ENCODE peak calls at places on chromosomes 13 and 19, in seven cellular contexts. X is neural progenitor cell; J is head of caudate nucleus; Q is GDM1; R is naive thymus-derived CD8-positive, alpha-beta T cell; P is T-helper 2 cell; B is kidney glomerular epithelial cell. Z is an unnamed sample.

GRCh38 chr13:41267106-41267505 is 3.7 kb upstream of the MTRF1 start:
- DNase-seq in X (no peak), J (no peak), Q (no peak), R (no peak), P (no peak), B (no peak), Z (no peak)

GRCh38 chr13:31007392-31007791 is 74.9 kb downstream of the TEX26 start:
- DNase-seq in X (no peak), J (peak; percentile 41), Q (no peak), R (no peak), P (no peak), B (no peak), Z (no peak)

GRCh38 chr19:7516878-7517277 is 975 bp downstream of the ZNF358 start:
- DNase-seq in X (no peak), J (no peak), Q (no peak), R (no peak), P (no peak), B (no peak), Z (no peak)

GRCh38 chr13:109584844-109585361 is 201.5 kb downstream of the IRS2 start:
- DNase-seq in X (peak; percentile 11), J (no peak), Q (no peak), R (no peak), P (no peak), B (no peak), Z (no peak)

GRCh38 chr19:13983213-13983889 is 22.8 kb downstream of the RFX1 start:
- DNase-seq in X (no peak), J (no peak), Q (no peak), R (peak; percentile 41), P (peak; percentile 34), B (no peak), Z (no peak)

GRCh38 chr13:113367771-113368170 is 3.8 kb upstream of the GRTP1 start:
- DNase-seq in X (no peak), J (no peak), Q (no peak), R (no peak), P (no peak), B (no peak), Z (no peak)

GRCh38 chr13:92896842-92897241 is 329.8 kb upstream of the GPC6 start:
- DNase-seq in X (peak; percentile 57), J (no peak), Q (no peak), R (no peak), P (no peak), B (peak; percentile 19), Z (no peak)

GRCh38 chr13:114081761-114082681 is 50.4 kb downstream of the RASA3 start:
- DNase-seq in X (peak; percentile 60), J (peak; percentile 16), Q (no peak), R (no peak), P (no peak), B (no peak), Z (peak; percentile 6)

GRCh38 chr19:6100284-6100915 is 9.9 kb downstream of the RFX2 start:
- DNase-seq in X (no peak), J (no peak), Q (peak; percentile 92), R (no peak), P (no peak), B (no peak), Z (no peak)

GRCh38 chr19:5078666-5079409 is 109.9 kb downstream of the KDM4B start:
- DNase-seq in X (no peak), J (peak; percentile 69), Q (no peak), R (no peak), P (no peak), B (no peak), Z (no peak)

GRCh38 chr19:10006335-10006708 is 4.0 kb downstream of the COL5A3 start:
- DNase-seq in X (no peak), J (no peak), Q (no peak), R (no peak), P (no peak), B (no peak), Z (peak; percentile 70)

GRCh38 chr13:71056581-71056980 is 810.4 kb downstream of the DACH1 start:
- DNase-seq in X (no peak), J (no peak), Q (no peak), R (no peak), P (no peak), B (no peak), Z (no peak)

GRCh38 chr19:51131780-51132680 is 7.3 kb downstream of the SIGLEC9 start:
- DNase-seq in X (peak; percentile 43), J (no peak), Q (peak; percentile 63), R (peak; percentile 21), P (no peak), B (no peak), Z (peak; percentile 62)

GRCh38 chr19:49801966-49802661 is 11.0 kb downstream of the FUZ start:
- DNase-seq in X (peak; percentile 84), J (peak; percentile 96), Q (no peak), R (no peak), P (no peak), B (peak; percentile 84), Z (peak; percentile 97)

GRCh38 chr19:15527705-15528104 is 19.4 kb downstream of the CYP4F22 start:
- DNase-seq in X (no peak), J (no peak), Q (no peak), R (no peak), P (no peak), B (no peak), Z (no peak)

GRCh38 chr19:1540353-1540925 is 16.6 kb downstream of the PLK5 start:
- DNase-seq in X (no peak), J (no peak), Q (no peak), R (no peak), P (no peak), B (no peak), Z (no peak)

GRCh38 chr13:50766043-50766442 is 77.4 kb downstream of the DLEU7 start:
- DNase-seq in X (no peak), J (no peak), Q (no peak), R (no peak), P (no peak), B (no peak), Z (no peak)

GRCh38 chr13:102817241-102817640 is 18.3 kb downstream of the BIVM start:
- DNase-seq in X (no peak), J (no peak), Q (no peak), R (no peak), P (no peak), B (no peak), Z (no peak)

GRCh38 chr19:49681830-49682229 is 4.8 kb downstream of the PRMT1 start:
- DNase-seq in X (no peak), J (no peak), Q (no peak), R (no peak), P (no peak), B (no peak), Z (peak; percentile 43)

GRCh38 chr13:28044608-28045007 is 55.8 kb downstream of the FLT3 start:
- DNase-seq in X (no peak), J (no peak), Q (no peak), R (no peak), P (no peak), B (no peak), Z (no peak)

GRCh38 chr19:42452590-42452989 is 9.8 kb upstream of the CXCL17 start:
- DNase-seq in X (no peak), J (no peak), Q (no peak), R (no peak), P (no peak), B (no peak), Z (no peak)

GRCh38 chr13:42612021-42612765 is 38.2 kb downstream of the TNFSF11 start:
- DNase-seq in X (no peak), J (no peak), Q (no peak), R (no peak), P (no peak), B (no peak), Z (no peak)

GRCh38 chr19:1355258-1355973 is 28.3 kb upstream of the NDUFS7 start:
- DNase-seq in X (peak; percentile 77), J (peak; percentile 54), Q (no peak), R (no peak), P (no peak), B (no peak), Z (no peak)

GRCh38 chr19:17001603-17002183 is 24.9 kb downstream of the CPAMD8 start:
- DNase-seq in X (no peak), J (no peak), Q (no peak), R (peak; percentile 92), P (peak; percentile 84), B (no peak), Z (no peak)

GRCh38 chr19:47331931-47332547 is at the start of gene C5AR2:
- DNase-seq in X (no peak), J (no peak), Q (no peak), R (no peak), P (no peak), B (no peak), Z (no peak)

GRCh38 chr13:25882732-25883357 is 169.0 kb downstream of the SHISA2 start:
- DNase-seq in X (peak; percentile 39), J (no peak), Q (no peak), R (peak; percentile 44), P (no peak), B (no peak), Z (no peak)

GRCh38 chr13:97432232-97432916 is 1.6 kb upstream of the RAP2A start:
- DNase-seq in X (no peak), J (no peak), Q (no peak), R (no peak), P (no peak), B (no peak), Z (no peak)

GRCh38 chr13:91216928-91217700 is 130.4 kb upstream of the MIR17HG start:
- DNase-seq in X (peak; percentile 97), J (no peak), Q (no peak), R (no peak), P (no peak), B (no peak), Z (no peak)

GRCh38 chr19:57803594-57804325 is 11.0 kb downstream of the ZNF552 start:
- DNase-seq in X (peak; percentile 95), J (no peak), Q (peak; percentile 12), R (peak; percentile 5), P (no peak), B (peak; percentile 78), Z (no peak)

GRCh38 chr19:29512748-29513147 is 13.0 kb upstream of the VSTM2B start:
- DNase-seq in X (no peak), J (no peak), Q (no peak), R (no peak), P (no peak), B (no peak), Z (no peak)

GRCh38 chr13:41302743-41303142 is 8.3 kb upstream of the NAA16 start:
- DNase-seq in X (no peak), J (no peak), Q (no peak), R (no peak), P (no peak), B (no peak), Z (no peak)

GRCh38 chr19:56109216-56109615 is 11.9 kb downstream of the ZNF787 start:
- DNase-seq in X (no peak), J (peak; percentile 66), Q (no peak), R (no peak), P (no peak), B (no peak), Z (peak; percentile 61)

GRCh38 chr13:59914556-59914955 is 249.2 kb downstream of the DIAPH3 start:
- DNase-seq in X (no peak), J (no peak), Q (no peak), R (no peak), P (no peak), B (no peak), Z (no peak)

GRCh38 chr19:3698386-3698950 is 1.8 kb downstream of the PIP5K1C start:
- DNase-seq in X (no peak), J (no peak), Q (no peak), R (no peak), P (no peak), B (no peak), Z (no peak)

GRCh38 chr19:49340069-49340864 is 5.1 kb downstream of the CD37 start:
- DNase-seq in X (peak; percentile 52), J (no peak), Q (no peak), R (no peak), P (no peak), B (no peak), Z (peak; percentile 74)

GRCh38 chr19:10508707-10509106 is 5.6 kb upstream of the KEAP1 start:
- DNase-seq in X (no peak), J (no peak), Q (no peak), R (no peak), P (no peak), B (no peak), Z (no peak)